ENCODE peak calls at places on chromosomes 16 and 17, in six cellular contexts. Z is NCI-H2081; A is stimulated activated CD8-positive, alpha-beta memory T cell treated with anti-CD3 and anti-CD28 coated beads, Interleukin-4, amount 100 ng/mL, for 1 hour; L is NAMALWA; D is ELR; H is hippocampal formation. O is an unnamed sample.

GRCh38 chr16:88844412-88845118 is 12.2 kb downstream of the GALNS start:
- DNase-seq in Z (no peak), A (no peak), L (peak), D (no peak), H (no peak), O (no peak)

GRCh38 chr17:16027708-16028584 is 28.3 kb downstream of the TTC19 start:
- DNase-seq in Z (no peak), A (no peak), L (no peak), D (peak), H (no peak), O (no peak)

GRCh38 chr16:54912720-54913119 is 17.9 kb upstream of the IRX5 start:
- DNase-seq in Z (no peak), A (no peak), L (no peak), D (no peak), H (no peak), O (no peak)

GRCh38 chr17:37327341-37328090 is 48.3 kb upstream of the C17orf78 start:
- DNase-seq in Z (no peak), A (no peak), L (no peak), D (peak), H (no peak), O (no peak)

GRCh38 chr17:51056813-51057510 is 63.7 kb downstream of the SPAG9 start:
- DNase-seq in Z (peak), A (no peak), L (peak), D (peak), H (peak), O (peak)

GRCh38 chr16:19853973-19854876 is 30.4 kb downstream of the GPRC5B start:
- DNase-seq in Z (peak), A (no peak), L (no peak), D (no peak), H (no peak), O (no peak)

GRCh38 chr17:9021158-9021984 is at the start of gene NTN1:
- DNase-seq in Z (peak), A (no peak), L (no peak), D (peak), H (no peak), O (no peak)

GRCh38 chr16:68644715-68645493 is at the start of gene CDH3:
- DNase-seq in Z (peak), A (no peak), L (no peak), D (peak), H (no peak), O (no peak)

GRCh38 chr16:88595101-88595500 is 24.9 kb downstream of the ZC3H18 start:
- DNase-seq in Z (no peak), A (no peak), L (no peak), D (no peak), H (no peak), O (no peak)

GRCh38 chr16:1981398-1981836 is at the start of gene NOXO1:
- DNase-seq in Z (no peak), A (no peak), L (peak), D (no peak), H (no peak), O (no peak)

GRCh38 chr16:49556252-49557069 is 182.9 kb downstream of the C16orf78 start:
- DNase-seq in Z (no peak), A (no peak), L (peak), D (peak), H (no peak), O (peak)

GRCh38 chr17:81735181-81736102 is 23.4 kb downstream of the SLC25A10 start:
- DNase-seq in Z (peak), A (no peak), L (peak), D (peak), H (no peak), O (no peak)

GRCh38 chr17:56913000-56913866 is 616 bp downstream of the TRIM25 start:
- DNase-seq in Z (peak), A (no peak), L (peak), D (peak), H (peak), O (no peak)

GRCh38 chr17:7557147-7557764 is 1.3 kb upstream of the TNFSF13 start:
- DNase-seq in Z (no peak), A (no peak), L (no peak), D (no peak), H (no peak), O (no peak)

GRCh38 chr17:67879662-67880061 is 54.4 kb downstream of the BPTF start:
- DNase-seq in Z (no peak), A (no peak), L (no peak), D (no peak), H (no peak), O (no peak)

GRCh38 chr17:31631759-31632158 is 227.3 kb downstream of the COPRS start:
- DNase-seq in Z (no peak), A (no peak), L (no peak), D (peak), H (no peak), O (no peak)

GRCh38 chr16:12794486-12795399 is 8.9 kb downstream of the CPPED1 start:
- DNase-seq in Z (no peak), A (no peak), L (peak), D (no peak), H (no peak), O (no peak)

GRCh38 chr16:21647562-21648164 is 4.7 kb downstream of the IGSF6 start:
- DNase-seq in Z (no peak), A (no peak), L (no peak), D (no peak), H (no peak), O (no peak)

GRCh38 chr16:80601182-80601581 is 60.4 kb downstream of the DYNLRB2 start:
- DNase-seq in Z (no peak), A (no peak), L (no peak), D (no peak), H (no peak), O (no peak)

GRCh38 chr17:12958786-12959185 is 59.0 kb downstream of the ELAC2 start:
- DNase-seq in Z (no peak), A (no peak), L (no peak), D (peak), H (no peak), O (no peak)

GRCh38 chr17:29180788-29181160 is 576 bp upstream of the MYO18A start:
- DNase-seq in Z (no peak), A (no peak), L (no peak), D (no peak), H (no peak), O (no peak)

GRCh38 chr17:61131555-61131954 is 268.1 kb upstream of the TBX2 start:
- DNase-seq in Z (no peak), A (no peak), L (no peak), D (no peak), H (no peak), O (no peak)

GRCh38 chr16:27428035-27428785 is 26.2 kb downstream of the IL21R start:
- DNase-seq in Z (no peak), A (no peak), L (peak), D (no peak), H (no peak), O (no peak)

GRCh38 chr17:27601069-27601974 is 29.7 kb upstream of the LGALS9 start:
- DNase-seq in Z (peak), A (peak), L (peak), D (peak), H (peak), O (peak)

GRCh38 chr17:17414316-17414937 is 62.4 kb upstream of the MED9 start:
- DNase-seq in Z (no peak), A (no peak), L (no peak), D (peak), H (peak), O (no peak)

GRCh38 chr17:35578929-35579448 is 618 bp upstream of the PEX12 start:
- DNase-seq in Z (no peak), A (no peak), L (peak), D (no peak), H (no peak), O (no peak)

GRCh38 chr16:28923652-28924398 is 1.2 kb downstream of the RABEP2 start:
- DNase-seq in Z (no peak), A (no peak), L (peak), D (no peak), H (no peak), O (no peak)

GRCh38 chr17:17060001-17060929 is 18.0 kb downstream of the MPRIP start:
- DNase-seq in Z (no peak), A (no peak), L (no peak), D (no peak), H (no peak), O (no peak)

GRCh38 chr16:80038566-80038965 is 438.0 kb upstream of the MAF start:
- DNase-seq in Z (no peak), A (no peak), L (no peak), D (no peak), H (no peak), O (no peak)

GRCh38 chr17:58756246-58757161 is 850 bp downstream of the PPM1E start:
- DNase-seq in Z (peak), A (no peak), L (peak), D (peak), H (no peak), O (no peak)

GRCh38 chr16:85515830-85516397 is 97.2 kb upstream of the GSE1 start:
- DNase-seq in Z (no peak), A (no peak), L (no peak), D (no peak), H (no peak), O (no peak)

GRCh38 chr17:72101526-72101925 is 19.3 kb upstream of the SOX9 start:
- DNase-seq in Z (no peak), A (no peak), L (no peak), D (no peak), H (no peak), O (no peak)

GRCh38 chr17:63930951-63931575 is 1.1 kb downstream of the CD79B start:
- DNase-seq in Z (no peak), A (no peak), L (peak), D (peak), H (no peak), O (no peak)

GRCh38 chr16:12271006-12271405 is 294.5 kb downstream of the SNX29 start:
- DNase-seq in Z (peak), A (no peak), L (no peak), D (peak), H (peak), O (no peak)

GRCh38 chr17:70096861-70097260 is 21.8 kb downstream of the KCNJ16 start:
- DNase-seq in Z (no peak), A (no peak), L (no peak), D (no peak), H (no peak), O (no peak)

GRCh38 chr17:48155889-48156670 is 48.5 kb downstream of the SNX11 start:
- DNase-seq in Z (peak), A (no peak), L (no peak), D (no peak), H (no peak), O (no peak)

GRCh38 chr16:49461517-49461951 is 87.9 kb downstream of the C16orf78 start:
- DNase-seq in Z (no peak), A (no peak), L (no peak), D (no peak), H (no peak), O (no peak)

GRCh38 chr17:31216053-31216751 is 80.8 kb downstream of the OMG start:
- DNase-seq in Z (peak), A (no peak), L (peak), D (peak), H (no peak), O (no peak)

GRCh38 chr16:2511128-2511785 is 2.5 kb upstream of the ATP6V0C start:
- DNase-seq in Z (no peak), A (no peak), L (no peak), D (peak), H (no peak), O (no peak)

O was measured in LNCaP clone FGC.